ENCODE peak calls at places on chromosomes 7 and 10, in seven cellular contexts. R is stimulated activated CD4-positive, alpha-beta T cell treated with anti-CD3 and anti-CD28 coated beads, Interleukin-4, amount 100 ng/mL, for 4 hours; O is transverse colon; V is RPMI7951; F is activated CD4-positive, alpha-beta T cell treated with anti-CD3 and anti-CD28 coated beads, Interleukin-2, amount 10 ng/mL, durations not matched to agents 24 days and 14 days; A is C1 segment of cervical spinal cord; M is PC-3. S is an unnamed sample.

GRCh38 chr7:42263971-42264370 is 27.0 kb upstream of the GLI3 start:
- DNase-seq in R (no peak), O (no peak), V (no peak), F (no peak), A (no peak), M (no peak), S (no peak)

GRCh38 chr7:95527033-95527775 is 41.5 kb downstream of the ASB4 start:
- DNase-seq in R (no peak), O (peak; percentile 48), V (peak; percentile 69), F (peak; percentile 66), A (no peak), M (peak; percentile 65), S (peak; percentile 53)

GRCh38 chr10:70053896-70054641 is 1.4 kb downstream of the MACROH2A2 start:
- DNase-seq in R (no peak), O (peak; percentile 23), V (no peak), F (peak; percentile 65), A (peak; percentile 36), M (peak; percentile 51), S (no peak)

GRCh38 chr7:55572378-55573233 is at the start of gene VOPP1:
- DNase-seq in R (peak; percentile 43), O (peak; percentile 70), V (peak; percentile 79), F (peak; percentile 91), A (peak; percentile 61), M (peak; percentile 72), S (peak; percentile 75)

GRCh38 chr10:8665322-8665721 is 610.8 kb downstream of the GATA3 start:
- DNase-seq in R (no peak), O (no peak), V (no peak), F (no peak), A (no peak), M (no peak), S (no peak)

GRCh38 chr10:77301305-77301730 is 336.3 kb downstream of the KCNMA1 start:
- DNase-seq in R (no peak), O (no peak), V (peak; percentile 61), F (no peak), A (no peak), M (peak; percentile 96), S (no peak)

GRCh38 chr7:8564296-8564695 is 130.9 kb downstream of the NXPH1 start:
- DNase-seq in R (no peak), O (no peak), V (no peak), F (no peak), A (peak; percentile 61), M (no peak), S (no peak)

GRCh38 chr10:132019366-132019765 is 37.6 kb upstream of the BNIP3 start:
- DNase-seq in R (no peak), O (no peak), V (no peak), F (no peak), A (no peak), M (no peak), S (no peak)

GRCh38 chr10:111473361-111473760 is 396.5 kb downstream of the ADRA2A start:
- DNase-seq in R (no peak), O (no peak), V (no peak), F (no peak), A (no peak), M (no peak), S (no peak)

GRCh38 chr7:100545636-100546128 is 6.7 kb downstream of the AGFG2 start:
- DNase-seq in R (peak; percentile 48), O (peak; percentile 39), V (peak; percentile 83), F (peak; percentile 79), A (peak; percentile 36), M (peak; percentile 91), S (no peak)

GRCh38 chr7:25732771-25733217 is 419.2 kb upstream of the NFE2L3 start:
- DNase-seq in R (no peak), O (no peak), V (no peak), F (no peak), A (no peak), M (no peak), S (no peak)

GRCh38 chr10:58515296-58515956 is 2.8 kb downstream of the BICC1 start:
- DNase-seq in R (no peak), O (no peak), V (no peak), F (no peak), A (no peak), M (peak; percentile 58), S (no peak)

GRCh38 chr7:140235114-140235513 is 58.3 kb upstream of the KDM7A start:
- DNase-seq in R (no peak), O (no peak), V (no peak), F (no peak), A (no peak), M (no peak), S (no peak)

GRCh38 chr10:38094923-38095574 is 912 bp downstream of the ZNF37A start:
- DNase-seq in R (no peak), O (no peak), V (no peak), F (peak; percentile 61), A (no peak), M (no peak), S (no peak)

GRCh38 chr7:138871691-138872090 is 73.7 kb upstream of the ATP6V0A4 start:
- DNase-seq in R (no peak), O (no peak), V (no peak), F (no peak), A (no peak), M (no peak), S (no peak)

GRCh38 chr10:128540806-128541739 is 414.9 kb upstream of the MKI67 start:
- DNase-seq in R (no peak), O (peak; percentile 42), V (no peak), F (no peak), A (no peak), M (no peak), S (peak; percentile 44)

GRCh38 chr7:131959106-131959812 is 402.8 kb upstream of the PODXL start:
- DNase-seq in R (no peak), O (no peak), V (peak; percentile 23), F (no peak), A (no peak), M (no peak), S (no peak)

GRCh38 chr10:118809821-118810220 is 55.1 kb upstream of the CACUL1 start:
- DNase-seq in R (no peak), O (no peak), V (no peak), F (no peak), A (no peak), M (no peak), S (no peak)

GRCh38 chr10:129719415-129719739 is 244.7 kb downstream of the EBF3 start:
- DNase-seq in R (no peak), O (no peak), V (no peak), F (no peak), A (no peak), M (no peak), S (no peak)

GRCh38 chr7:132547806-132548205 is 28.5 kb downstream of the PLXNA4 start:
- DNase-seq in R (no peak), O (no peak), V (peak; percentile 69), F (no peak), A (no peak), M (no peak), S (no peak)

GRCh38 chr7:152762056-152762455 is 2.5 kb downstream of the ACTR3B start:
- DNase-seq in R (no peak), O (no peak), V (no peak), F (no peak), A (no peak), M (peak; percentile 40), S (no peak)

GRCh38 chr10:96271017-96271815 is at the start of gene BLNK:
- DNase-seq in R (no peak), O (peak; percentile 86), V (peak; percentile 3), F (no peak), A (no peak), M (peak; percentile 44), S (peak; percentile 80)

GRCh38 chr10:88527245-88527644 is 55.9 kb downstream of the RNLS start:
- DNase-seq in R (no peak), O (no peak), V (no peak), F (no peak), A (no peak), M (no peak), S (no peak)

S was measured in left colon.